ENCODE peak calls at places on chromosome 21, in four cellular contexts. Y, Q, S and P are unnamed samples.

GRCh38 chr21:27268290-27268689 is 301.4 kb upstream of the ADAMTS5 start:
- DNase-seq in Y (no peak), S (no peak), Q (no peak), P (no peak)

GRCh38 chr21:36699026-36699545 is at the start of gene SIM2:
- DNase-seq in S (no peak), Q (no peak), Y (peak), P (peak)

GRCh38 chr21:37538971-37539590 is 172.5 kb downstream of the DYRK1A start:
- DNase-seq in Q (peak), Y (no peak), S (no peak), P (no peak)

GRCh38 chr21:26297856-26298255 is 127.3 kb upstream of the APP start:
- DNase-seq in Q (no peak), Y (no peak), S (no peak), P (no peak)

GRCh38 chr21:37669249-37669648 is 247.0 kb downstream of the KCNJ6 start:
- DNase-seq in Q (no peak), Y (no peak), S (no peak), P (no peak)

GRCh38 chr21:38475519-38475918 is 22.8 kb downstream of the ERG start:
- DNase-seq in Y (no peak), Q (no peak), S (no peak), P (peak)

GRCh38 chr21:37165606-37166005 is 92.6 kb downstream of the TTC3 start:
- DNase-seq in S (no peak), Y (no peak), Q (no peak), P (no peak)

GRCh38 chr21:15706686-15707085 is 23.1 kb upstream of the USP25 start:
- DNase-seq in Q (no peak), Y (no peak), S (no peak), P (no peak)

GRCh38 chr21:26070822-26071425 is 99.6 kb downstream of the APP start:
- DNase-seq in Q (no peak), Y (no peak), S (no peak), P (no peak)

GRCh38 chr21:26495283-26495849 is 77.7 kb downstream of the CYYR1 start:
- DNase-seq in Y (no peak), S (no peak), Q (no peak), P (no peak)

GRCh38 chr21:31119199-31119598 is 80.9 kb upstream of the KRTAP19-8 start:
- DNase-seq in Y (no peak), Q (no peak), S (no peak), P (no peak)

GRCh38 chr21:31128234-31128633 is 90.0 kb upstream of the KRTAP19-8 start:
- DNase-seq in S (no peak), Y (no peak), Q (no peak), P (no peak)

DNA sequence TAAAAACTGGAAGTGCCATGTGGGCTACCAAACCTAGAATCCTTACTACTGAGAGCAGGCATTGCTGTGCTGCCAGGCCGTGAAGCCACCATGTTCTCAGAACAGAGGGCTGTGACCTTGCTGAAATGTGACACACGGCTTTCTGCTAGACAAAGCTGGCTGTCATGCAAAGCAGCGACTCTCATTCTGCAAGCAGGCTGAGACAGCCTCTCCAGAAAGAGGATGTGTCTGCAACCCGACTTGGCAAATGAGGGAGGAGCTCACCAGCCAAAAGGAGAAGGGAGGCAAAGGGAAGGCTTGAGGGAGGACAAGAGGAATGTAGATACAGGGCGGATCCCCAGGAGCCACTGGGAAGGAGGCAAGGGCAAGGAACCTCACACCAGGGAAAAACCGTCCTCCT is 85.7 kb upstream of the KRTAP19-8 start:
- DNase-seq in Q (no peak), Y (no peak), S (no peak), P (no peak)
- TF ChIP-seq ELF4 in Q (no peak), Y (no peak), S (no peak), P (no peak)

GRCh38 chr21:34552324-34553198 is 40.6 kb upstream of the KCNE1 start:
- DNase-seq in Y (no peak), S (no peak), Q (no peak), P (no peak)

GRCh38 chr21:34550400-34550799 is 38.4 kb upstream of the KCNE1 start:
- DNase-seq in Q (no peak), Y (no peak), S (no peak), P (no peak)

GRCh38 chr21:34557261-34557660 is 45.3 kb upstream of the KCNE1 start:
- DNase-seq in Y (no peak), Q (no peak), S (no peak), P (no peak)

GRCh38 chr21:34554227-34554626 is 42.2 kb upstream of the KCNE1 start:
- DNase-seq in S (no peak), Q (no peak), Y (no peak), P (no peak)

DNA sequence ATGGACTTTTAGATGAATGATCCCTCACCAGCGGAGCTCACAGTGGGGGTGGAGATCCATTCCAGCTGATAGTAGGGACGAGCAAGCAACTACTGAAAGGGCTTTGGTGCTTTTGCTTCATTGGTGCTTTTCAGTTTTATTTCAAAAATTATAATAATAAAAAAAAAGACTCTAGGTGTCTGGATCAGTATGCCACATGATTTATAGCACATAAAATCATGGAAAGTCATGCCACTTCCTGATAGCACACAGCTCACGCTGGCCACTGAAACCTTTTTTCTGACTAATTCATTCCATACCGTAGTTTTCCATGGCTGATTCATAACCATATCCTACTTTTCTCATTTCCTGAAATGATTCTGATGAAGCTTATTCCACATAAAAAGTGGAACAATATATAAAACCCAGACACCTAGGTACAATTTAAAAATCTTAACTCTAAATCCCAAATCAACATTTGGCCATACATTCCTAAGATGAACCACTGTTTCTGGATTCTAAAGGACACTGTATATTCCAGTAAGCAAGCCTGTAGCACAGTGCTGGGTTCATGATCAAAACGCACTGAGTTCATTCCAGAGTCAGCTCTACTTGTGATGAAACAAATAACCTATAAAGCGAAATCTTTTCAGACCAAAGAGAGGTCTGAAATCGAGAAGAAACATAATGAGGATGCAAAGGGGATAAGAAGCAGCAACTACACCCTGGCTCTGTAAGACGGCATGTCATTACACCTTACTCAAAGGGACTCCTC is 41.4 kb upstream of the KCNE1 start:
- DNase-seq in Q (no peak), S (no peak), Y (no peak), P (no peak)
- TF ChIP-seq ELF4 in Q (no peak), S (no peak), Y (no peak), P (no peak)

DNA sequence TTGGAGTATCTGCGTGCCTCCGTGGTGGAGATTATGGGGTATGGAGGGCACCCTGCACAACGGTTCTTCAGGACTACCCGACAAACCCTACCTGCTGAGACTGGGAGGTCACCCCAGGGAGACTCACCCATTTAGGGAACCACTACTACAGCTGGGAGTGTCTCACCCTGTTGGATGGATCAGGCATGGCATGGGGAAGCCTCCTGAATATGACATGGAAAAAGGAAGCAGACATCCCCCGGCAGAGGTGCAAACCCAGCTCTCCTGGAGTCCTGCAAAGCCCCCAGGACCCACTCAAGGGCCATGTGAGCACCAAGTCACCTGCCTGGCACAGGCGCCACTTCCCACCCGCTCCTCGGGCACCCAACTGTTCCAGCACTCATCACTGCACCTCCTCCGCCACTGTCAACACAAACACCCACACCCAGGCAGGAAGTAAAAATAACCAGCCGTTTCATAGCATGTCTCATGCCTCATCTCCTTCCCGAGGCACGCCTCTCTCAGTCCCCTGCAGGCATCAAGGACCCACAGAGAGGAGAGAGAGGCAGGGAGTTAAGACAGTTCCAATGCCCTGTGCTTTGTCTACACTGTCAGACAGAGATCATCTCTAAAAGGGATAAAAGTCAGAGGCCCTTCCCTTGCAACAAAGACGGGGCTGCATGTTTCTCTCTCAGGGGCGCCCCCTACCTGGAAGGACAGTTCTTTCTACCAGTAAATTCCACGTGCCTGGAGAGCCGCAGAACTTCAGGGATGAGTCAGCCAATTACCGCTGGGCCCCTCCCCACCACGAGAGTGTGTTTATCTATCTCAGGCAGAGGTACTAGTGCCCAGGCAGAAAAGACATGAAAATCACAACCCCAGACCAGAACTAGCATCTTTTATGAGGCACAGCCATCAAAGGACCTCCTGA is 150.1 kb upstream of the SOD1 start:
- DNase-seq in Y (peak), Q (peak), S (peak), P (peak)
- TF ChIP-seq ELF4 in Y (no peak), Q (no peak), S (no peak), P (no peak)

DNA sequence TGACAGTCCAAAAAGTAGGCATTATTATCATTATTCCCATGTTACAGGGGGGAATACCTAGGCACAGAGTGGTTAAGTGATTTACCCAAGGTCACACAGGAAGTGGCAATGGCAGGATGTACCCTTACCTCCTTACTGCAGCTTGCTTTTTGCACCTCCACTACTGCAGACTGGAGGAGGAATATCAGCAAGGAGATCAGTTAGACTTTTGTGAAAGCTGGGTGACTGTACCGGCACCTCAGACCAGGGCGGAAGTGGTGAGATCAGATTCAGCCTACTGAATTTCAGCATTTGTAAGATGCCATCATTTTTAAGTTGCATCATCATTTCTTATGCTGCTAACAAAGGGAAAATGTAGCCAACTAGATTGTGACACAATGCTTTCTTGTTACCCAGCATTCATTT is 4.5 kb downstream of the ADARB1 start:
- DNase-seq in S (no peak), Q (no peak), Y (no peak), P (no peak)
- TF ChIP-seq ELF4 in S (no peak), Q (no peak), Y (no peak), P (no peak)

GRCh38 chr21:24115141-24115540 is 1492.1 kb downstream of the MRPL39 start:
- DNase-seq in Q (no peak), Y (no peak), S (no peak), P (no peak)

GRCh38 chr21:24123785-24124184 is 1483.5 kb downstream of the MRPL39 start:
- DNase-seq in Q (no peak), S (no peak), Y (no peak), P (no peak)

GRCh38 chr21:24118738-24119470 is 1488.4 kb downstream of the MRPL39 start:
- DNase-seq in S (no peak), Q (no peak), Y (no peak), P (no peak)
- TF ChIP-seq ELF4 in S (no peak), Q (no peak), Y (no peak), P (no peak)

DNA sequence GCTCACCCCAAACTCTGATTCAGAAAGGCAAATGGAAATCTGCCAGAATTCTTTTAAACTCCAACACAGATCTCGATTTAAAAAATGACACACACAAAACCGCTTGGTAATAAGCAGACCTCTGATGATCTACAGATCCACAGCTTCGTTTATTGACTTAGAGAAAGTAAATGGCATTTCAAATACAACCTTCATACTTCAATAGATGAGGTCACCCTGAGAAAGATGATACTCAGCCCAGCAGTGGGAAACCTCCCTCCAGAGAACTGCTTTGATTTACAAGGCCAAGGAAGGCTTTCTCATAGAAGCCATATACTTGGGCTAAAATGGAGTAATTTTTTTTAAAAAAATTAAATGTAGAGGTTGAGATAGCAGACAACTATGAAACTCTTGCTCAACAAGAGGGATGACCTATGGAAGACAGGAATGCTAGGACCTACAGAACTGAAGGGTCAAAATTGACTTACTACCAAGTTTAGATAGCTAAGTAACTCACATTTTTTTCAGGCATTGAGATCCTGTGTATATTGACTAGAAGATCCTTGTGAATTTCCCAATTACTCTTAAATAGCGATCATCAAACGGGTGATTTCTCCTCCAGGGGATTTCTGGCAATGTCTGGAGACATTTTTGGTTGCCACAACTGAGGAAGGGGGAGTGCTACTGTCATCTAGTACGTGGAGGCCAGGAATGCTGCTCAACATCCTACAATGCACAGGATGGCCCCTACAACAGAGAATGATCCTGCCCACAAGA is 143.9 kb downstream of the CLIC6 start:
- DNase-seq in Y (peak), Q (peak), S (no peak), P (no peak)
- TF ChIP-seq ELF4 in Y (no peak), Q (no peak), S (no peak), P (no peak)

GRCh38 chr21:41678016-41678935 is 88.6 kb downstream of the RIPK4 start:
- DNase-seq in Q (peak), S (no peak), Y (no peak), P (no peak)
- TF ChIP-seq ELF4 in Q (no peak), S (no peak), Y (no peak), P (no peak)

GRCh38 chr21:33026299-33026858 is 644 bp downstream of the OLIG2 start:
- DNase-seq in Y (no peak), Q (no peak), S (no peak), P (no peak)
- TF ChIP-seq ELF4 in Y (no peak), Q (no peak), S (no peak), P (no peak)

DNA sequence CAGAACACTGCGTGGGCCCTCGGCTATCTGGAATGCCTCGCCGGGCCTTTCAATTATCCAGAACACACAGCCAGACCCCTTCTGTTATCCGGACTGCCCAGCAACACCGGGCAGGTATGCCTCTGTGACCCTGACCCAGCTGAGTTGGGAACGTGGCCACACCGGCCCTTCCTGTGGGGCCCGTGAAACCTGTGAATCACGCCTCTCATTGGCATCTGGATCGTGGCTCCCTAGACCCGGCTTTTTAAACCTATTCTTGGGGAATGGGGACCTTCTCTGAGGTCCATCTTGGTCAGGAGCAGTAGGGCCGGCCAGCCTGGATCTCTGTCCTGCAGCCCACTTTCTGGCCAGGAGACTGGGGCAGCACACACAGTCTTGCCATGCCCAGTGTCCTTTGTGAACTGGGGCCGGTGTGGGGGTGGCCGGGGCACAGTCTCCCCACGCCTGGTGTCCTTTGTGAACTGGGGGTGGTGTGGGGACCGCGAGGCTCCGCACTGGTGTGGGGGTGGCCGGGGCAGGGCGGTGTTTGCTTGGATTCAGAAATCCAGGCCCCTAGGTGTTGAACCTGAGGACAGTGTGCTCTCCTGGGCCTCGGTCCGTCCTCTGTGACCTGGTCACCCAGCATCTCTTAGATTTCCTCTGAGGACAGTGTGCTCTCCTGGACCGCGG is 11.1 kb downstream of the COL18A1 start:
- DNase-seq in Y (no peak), S (no peak), Q (no peak), P (no peak)
- TF ChIP-seq ELF4 in Y (no peak), S (no peak), Q (no peak), P (no peak)

DNA sequence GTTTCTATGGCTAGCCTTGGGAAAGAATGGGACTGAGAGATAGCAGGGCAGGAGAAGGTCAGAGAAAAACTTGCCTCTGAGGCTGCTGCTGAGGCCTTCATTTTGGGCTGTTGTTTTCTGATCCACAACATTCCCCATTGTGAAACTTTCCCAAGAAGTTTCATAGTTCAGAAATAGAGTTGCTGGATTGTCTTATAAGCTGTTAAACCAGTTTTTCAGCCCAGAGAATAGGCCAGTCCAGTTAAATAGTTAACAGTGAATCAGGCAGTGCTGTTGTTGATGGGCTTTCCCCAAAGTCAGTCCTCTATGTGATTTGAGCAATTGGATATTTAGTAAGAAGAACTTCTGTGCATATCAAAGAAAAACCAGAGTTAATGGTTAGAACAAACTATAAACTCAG is 77.0 kb downstream of the C21orf91 start:
- DNase-seq in Q (no peak), S (no peak), Y (no peak), P (no peak)
- TF ChIP-seq ELF4 in Q (no peak), S (no peak), Y (no peak), P (no peak)